ENCODE peak calls at places on chromosome 21, in eight cellular contexts. W is erythroblast, E is Calu3, L is neural crest cell, K is neuronal stem cell, I is M059J, M is midbrain, V is RCC 7860. S is an unnamed sample.

GRCh38 chr21:27424601-27425000 is 457.7 kb upstream of the ADAMTS5 start:
- DNase-seq in W (no peak), E (no peak), L (no peak), K (no peak), I (peak; percentile 55), M (no peak), V (no peak), S (no peak)

GRCh38 chr21:27464643-27465042 is 497.8 kb upstream of the ADAMTS5 start:
- DNase-seq in W (no peak), E (no peak), L (no peak), K (no peak), I (peak; percentile 33), M (no peak), V (no peak), S (no peak)

GRCh38 chr21:24594082-24594481 is 1013.2 kb downstream of the MRPL39 start:
- DNase-seq in W (no peak), E (no peak), L (no peak), K (no peak), I (no peak), M (no peak), V (no peak), S (no peak)

GRCh38 chr21:34952701-34953100 is 96.4 kb downstream of the RUNX1 start:
- DNase-seq in W (no peak), E (peak; percentile 19), L (no peak), K (no peak), I (peak; percentile 45), M (no peak), V (peak; percentile 77), S (no peak)

GRCh38 chr21:17911628-17912027 is 92.5 kb upstream of the C21orf91 start:
- DNase-seq in W (no peak), E (no peak), L (no peak), K (no peak), I (peak; percentile 82), M (no peak), V (no peak), S (no peak)

GRCh38 chr21:29323189-29323588 is 24.5 kb downstream of the BACH1 start:
- DNase-seq in W (no peak), E (no peak), L (no peak), K (no peak), I (no peak), M (no peak), V (no peak), S (no peak)

GRCh38 chr21:32747396-32747795 is 19.6 kb upstream of the SYNJ1 start:
- DNase-seq in W (no peak), E (no peak), L (no peak), K (no peak), I (peak; percentile 5), M (no peak), V (no peak), S (no peak)

GRCh38 chr21:31566611-31567010 is 92.9 kb upstream of the SOD1 start:
- DNase-seq in W (no peak), E (no peak), L (no peak), K (no peak), I (no peak), M (no peak), V (no peak), S (no peak)

GRCh38 chr21:30227633-30228404 is 11.9 kb upstream of the CLDN8 start:
- DNase-seq in W (peak; percentile 88), E (peak; percentile 63), L (no peak), K (no peak), I (peak; percentile 74), M (no peak), V (peak; percentile 82), S (no peak)

GRCh38 chr21:43900690-43901089 is 35.7 kb downstream of the AGPAT3 start:
- DNase-seq in W (no peak), E (no peak), L (no peak), K (no peak), I (no peak), M (no peak), V (no peak), S (no peak)

GRCh38 chr21:26057488-26058170 is 112.9 kb downstream of the APP start:
- DNase-seq in W (no peak), E (no peak), L (no peak), K (no peak), I (no peak), M (peak; percentile 63), V (no peak), S (no peak)

GRCh38 chr21:46555225-46555617 is 49.7 kb downstream of the S100B start:
- DNase-seq in W (no peak), E (no peak), L (no peak), K (no peak), I (no peak), M (no peak), V (no peak), S (no peak)

GRCh38 chr21:46188226-46189212 is 4.3 kb upstream of the SPATC1L start:
- DNase-seq in W (peak; percentile 36), E (peak; percentile 29), L (no peak), K (peak; percentile 56), I (peak; percentile 90), M (peak; percentile 70), V (peak; percentile 63), S (no peak)

GRCh38 chr21:46515109-46515508 is 56.4 kb downstream of the DIP2A start:
- DNase-seq in W (no peak), E (no peak), L (no peak), K (no peak), I (no peak), M (peak; percentile 70), V (no peak), S (no peak)

GRCh38 chr21:33642896-33643657 is 776 bp downstream of the ITSN1 start:
- DNase-seq in W (peak; percentile 38), E (peak; percentile 19), L (peak; percentile 36), K (no peak), I (peak; percentile 61), M (peak; percentile 37), V (no peak), S (peak; percentile 87)

GRCh38 chr21:35340273-35340672 is 291.2 kb upstream of the RUNX1 start:
- DNase-seq in W (peak; percentile 5), E (peak; percentile 16), L (no peak), K (no peak), I (no peak), M (no peak), V (no peak), S (no peak)